ENCODE peak calls at places on chromosomes 1 and 21, in eight cellular contexts. One of them, this sample, is unnamed.

GRCh38 chr1:227192163-227192562 is 126.1 kb downstream of the CDC42BPA start:
- DNase-seq in effector CD8-positive, alpha-beta T cell: no peak
- DNase-seq in germinal center: no peak
- DNase-seq in mesothelial cell of epicardium: no peak
- DNase-seq in natural killer cell treated with Interleukin-12 subunit alpha and Interleukin-12 subunit beta and Interleukin-15 and Interleukin-18, amount 100 ng/mL, for 72 hours: no peak
- DNase-seq in endothelial cell: no peak
- DNase-seq in activated CD4-positive, alpha-beta T cell treated with anti-CD3 and anti-CD28 coated beads, Interleukin-2, amount 10 ng/mL, durations not matched to agents 24 days and 14 days: peak
- DNase-seq in NCI-H1092 treated with DMSO at 0.1 percent for 48 hours: no peak
- DNase-seq in this sample: no peak

GRCh38 chr21:35053356-35054096 is 4.4 kb upstream of the RUNX1 start:
- DNase-seq in mesothelial cell of epicardium: no peak
- DNase-seq in NCI-H1092 treated with DMSO at 0.1 percent for 48 hours: no peak
- DNase-seq in natural killer cell treated with Interleukin-12 subunit alpha and Interleukin-12 subunit beta and Interleukin-15 and Interleukin-18, amount 100 ng/mL, for 72 hours: no peak
- DNase-seq in effector CD8-positive, alpha-beta T cell: no peak
- DNase-seq in endothelial cell: no peak
- DNase-seq in germinal center: no peak
- DNase-seq in activated CD4-positive, alpha-beta T cell treated with anti-CD3 and anti-CD28 coated beads, Interleukin-2, amount 10 ng/mL, durations not matched to agents 24 days and 14 days: peak
- DNase-seq in this sample: no peak

GRCh38 chr1:97947751-97948150 is 26.9 kb upstream of the DPYD start:
- DNase-seq in mesothelial cell of epicardium: no peak
- DNase-seq in germinal center: no peak
- DNase-seq in activated CD4-positive, alpha-beta T cell treated with anti-CD3 and anti-CD28 coated beads, Interleukin-2, amount 10 ng/mL, durations not matched to agents 24 days and 14 days: no peak
- DNase-seq in NCI-H1092 treated with DMSO at 0.1 percent for 48 hours: no peak
- DNase-seq in endothelial cell: no peak
- DNase-seq in natural killer cell treated with Interleukin-12 subunit alpha and Interleukin-12 subunit beta and Interleukin-15 and Interleukin-18, amount 100 ng/mL, for 72 hours: no peak
- DNase-seq in effector CD8-positive, alpha-beta T cell: no peak
- DNase-seq in this sample: no peak

GRCh38 chr1:111656093-111657017 is 36.8 kb downstream of the RAP1A start:
- DNase-seq in activated CD4-positive, alpha-beta T cell treated with anti-CD3 and anti-CD28 coated beads, Interleukin-2, amount 10 ng/mL, durations not matched to agents 24 days and 14 days: peak
- DNase-seq in natural killer cell treated with Interleukin-12 subunit alpha and Interleukin-12 subunit beta and Interleukin-15 and Interleukin-18, amount 100 ng/mL, for 72 hours: no peak
- DNase-seq in germinal center: no peak
- DNase-seq in NCI-H1092 treated with DMSO at 0.1 percent for 48 hours: peak
- DNase-seq in endothelial cell: peak
- DNase-seq in effector CD8-positive, alpha-beta T cell: no peak
- DNase-seq in mesothelial cell of epicardium: no peak
- DNase-seq in this sample: no peak

GRCh38 chr1:25815208-25816111 is 4.3 kb upstream of the MTFR1L start:
- DNase-seq in germinal center: no peak
- DNase-seq in NCI-H1092 treated with DMSO at 0.1 percent for 48 hours: no peak
- DNase-seq in effector CD8-positive, alpha-beta T cell: no peak
- DNase-seq in endothelial cell: no peak
- DNase-seq in natural killer cell treated with Interleukin-12 subunit alpha and Interleukin-12 subunit beta and Interleukin-15 and Interleukin-18, amount 100 ng/mL, for 72 hours: no peak
- DNase-seq in mesothelial cell of epicardium: no peak
- DNase-seq in activated CD4-positive, alpha-beta T cell treated with anti-CD3 and anti-CD28 coated beads, Interleukin-2, amount 10 ng/mL, durations not matched to agents 24 days and 14 days: no peak
- DNase-seq in this sample: no peak

GRCh38 chr1:67791686-67792475 is 41.4 kb downstream of the GNG12 start:
- DNase-seq in natural killer cell treated with Interleukin-12 subunit alpha and Interleukin-12 subunit beta and Interleukin-15 and Interleukin-18, amount 100 ng/mL, for 72 hours: no peak
- DNase-seq in endothelial cell: no peak
- DNase-seq in effector CD8-positive, alpha-beta T cell: no peak
- DNase-seq in germinal center: no peak
- DNase-seq in mesothelial cell of epicardium: no peak
- DNase-seq in activated CD4-positive, alpha-beta T cell treated with anti-CD3 and anti-CD28 coated beads, Interleukin-2, amount 10 ng/mL, durations not matched to agents 24 days and 14 days: no peak
- DNase-seq in NCI-H1092 treated with DMSO at 0.1 percent for 48 hours: no peak
- DNase-seq in this sample: no peak

GRCh38 chr1:22264464-22265330 is 121.8 kb upstream of the WNT4 start:
- DNase-seq in activated CD4-positive, alpha-beta T cell treated with anti-CD3 and anti-CD28 coated beads, Interleukin-2, amount 10 ng/mL, durations not matched to agents 24 days and 14 days: no peak
- DNase-seq in mesothelial cell of epicardium: no peak
- DNase-seq in endothelial cell: no peak
- DNase-seq in natural killer cell treated with Interleukin-12 subunit alpha and Interleukin-12 subunit beta and Interleukin-15 and Interleukin-18, amount 100 ng/mL, for 72 hours: no peak
- DNase-seq in germinal center: no peak
- DNase-seq in NCI-H1092 treated with DMSO at 0.1 percent for 48 hours: no peak
- DNase-seq in effector CD8-positive, alpha-beta T cell: no peak
- DNase-seq in this sample: no peak

GRCh38 chr1:225961659-225962439 is 20.8 kb upstream of the LEFTY2 start:
- DNase-seq in effector CD8-positive, alpha-beta T cell: no peak
- DNase-seq in activated CD4-positive, alpha-beta T cell treated with anti-CD3 and anti-CD28 coated beads, Interleukin-2, amount 10 ng/mL, durations not matched to agents 24 days and 14 days: no peak
- DNase-seq in NCI-H1092 treated with DMSO at 0.1 percent for 48 hours: no peak
- DNase-seq in natural killer cell treated with Interleukin-12 subunit alpha and Interleukin-12 subunit beta and Interleukin-15 and Interleukin-18, amount 100 ng/mL, for 72 hours: no peak
- DNase-seq in endothelial cell: no peak
- DNase-seq in germinal center: no peak
- DNase-seq in mesothelial cell of epicardium: no peak
- DNase-seq in this sample: no peak

GRCh38 chr1:101071470-101071886 is 45.9 kb upstream of the DPH5 start:
- DNase-seq in mesothelial cell of epicardium: no peak
- DNase-seq in endothelial cell: no peak
- DNase-seq in effector CD8-positive, alpha-beta T cell: no peak
- DNase-seq in NCI-H1092 treated with DMSO at 0.1 percent for 48 hours: no peak
- DNase-seq in germinal center: no peak
- DNase-seq in natural killer cell treated with Interleukin-12 subunit alpha and Interleukin-12 subunit beta and Interleukin-15 and Interleukin-18, amount 100 ng/mL, for 72 hours: no peak
- DNase-seq in activated CD4-positive, alpha-beta T cell treated with anti-CD3 and anti-CD28 coated beads, Interleukin-2, amount 10 ng/mL, durations not matched to agents 24 days and 14 days: no peak
- DNase-seq in this sample: no peak

GRCh38 chr1:18597159-18598042 is 33.2 kb upstream of the PAX7 start:
- DNase-seq in NCI-H1092 treated with DMSO at 0.1 percent for 48 hours: peak
- DNase-seq in mesothelial cell of epicardium: peak
- DNase-seq in germinal center: peak
- DNase-seq in endothelial cell: peak
- DNase-seq in activated CD4-positive, alpha-beta T cell treated with anti-CD3 and anti-CD28 coated beads, Interleukin-2, amount 10 ng/mL, durations not matched to agents 24 days and 14 days: peak
- DNase-seq in effector CD8-positive, alpha-beta T cell: peak
- DNase-seq in natural killer cell treated with Interleukin-12 subunit alpha and Interleukin-12 subunit beta and Interleukin-15 and Interleukin-18, amount 100 ng/mL, for 72 hours: no peak
- DNase-seq in this sample: peak

GRCh38 chr1:118974641-118975040 is 13.5 kb downstream of the TBX15 start:
- DNase-seq in germinal center: no peak
- DNase-seq in endothelial cell: no peak
- DNase-seq in effector CD8-positive, alpha-beta T cell: no peak
- DNase-seq in activated CD4-positive, alpha-beta T cell treated with anti-CD3 and anti-CD28 coated beads, Interleukin-2, amount 10 ng/mL, durations not matched to agents 24 days and 14 days: no peak
- DNase-seq in NCI-H1092 treated with DMSO at 0.1 percent for 48 hours: no peak
- DNase-seq in natural killer cell treated with Interleukin-12 subunit alpha and Interleukin-12 subunit beta and Interleukin-15 and Interleukin-18, amount 100 ng/mL, for 72 hours: no peak
- DNase-seq in mesothelial cell of epicardium: no peak
- DNase-seq in this sample: no peak

GRCh38 chr1:198937231-198938031 is 298.6 kb downstream of the PTPRC start:
- DNase-seq in activated CD4-positive, alpha-beta T cell treated with anti-CD3 and anti-CD28 coated beads, Interleukin-2, amount 10 ng/mL, durations not matched to agents 24 days and 14 days: peak
- DNase-seq in NCI-H1092 treated with DMSO at 0.1 percent for 48 hours: peak
- DNase-seq in effector CD8-positive, alpha-beta T cell: peak
- DNase-seq in endothelial cell: peak
- DNase-seq in mesothelial cell of epicardium: no peak
- DNase-seq in germinal center: peak
- DNase-seq in natural killer cell treated with Interleukin-12 subunit alpha and Interleukin-12 subunit beta and Interleukin-15 and Interleukin-18, amount 100 ng/mL, for 72 hours: peak
- DNase-seq in this sample: no peak

GRCh38 chr1:173269490-173270230 is 62.5 kb upstream of the TNFSF4 start:
- DNase-seq in activated CD4-positive, alpha-beta T cell treated with anti-CD3 and anti-CD28 coated beads, Interleukin-2, amount 10 ng/mL, durations not matched to agents 24 days and 14 days: no peak
- DNase-seq in mesothelial cell of epicardium: no peak
- DNase-seq in effector CD8-positive, alpha-beta T cell: no peak
- DNase-seq in endothelial cell: no peak
- DNase-seq in natural killer cell treated with Interleukin-12 subunit alpha and Interleukin-12 subunit beta and Interleukin-15 and Interleukin-18, amount 100 ng/mL, for 72 hours: no peak
- DNase-seq in germinal center: no peak
- DNase-seq in NCI-H1092 treated with DMSO at 0.1 percent for 48 hours: no peak
- DNase-seq in this sample: no peak

GRCh38 chr1:154716614-154717372 is 108.8 kb upstream of the ADAR start:
- DNase-seq in activated CD4-positive, alpha-beta T cell treated with anti-CD3 and anti-CD28 coated beads, Interleukin-2, amount 10 ng/mL, durations not matched to agents 24 days and 14 days: no peak
- DNase-seq in germinal center: no peak
- DNase-seq in mesothelial cell of epicardium: no peak
- DNase-seq in endothelial cell: no peak
- DNase-seq in NCI-H1092 treated with DMSO at 0.1 percent for 48 hours: no peak
- DNase-seq in natural killer cell treated with Interleukin-12 subunit alpha and Interleukin-12 subunit beta and Interleukin-15 and Interleukin-18, amount 100 ng/mL, for 72 hours: no peak
- DNase-seq in effector CD8-positive, alpha-beta T cell: no peak
- DNase-seq in this sample: no peak

GRCh38 chr21:44510508-44511218 is 29.3 kb downstream of the KRTAP10-1 start:
- DNase-seq in NCI-H1092 treated with DMSO at 0.1 percent for 48 hours: peak
- DNase-seq in mesothelial cell of epicardium: peak
- DNase-seq in natural killer cell treated with Interleukin-12 subunit alpha and Interleukin-12 subunit beta and Interleukin-15 and Interleukin-18, amount 100 ng/mL, for 72 hours: peak
- DNase-seq in effector CD8-positive, alpha-beta T cell: peak
- DNase-seq in activated CD4-positive, alpha-beta T cell treated with anti-CD3 and anti-CD28 coated beads, Interleukin-2, amount 10 ng/mL, durations not matched to agents 24 days and 14 days: peak
- DNase-seq in endothelial cell: peak
- DNase-seq in germinal center: peak
- DNase-seq in this sample: peak

GRCh38 chr1:230515451-230516145 is 89.5 kb upstream of the PGBD5 start:
- DNase-seq in endothelial cell: no peak
- DNase-seq in effector CD8-positive, alpha-beta T cell: no peak
- DNase-seq in germinal center: no peak
- DNase-seq in mesothelial cell of epicardium: no peak
- DNase-seq in NCI-H1092 treated with DMSO at 0.1 percent for 48 hours: no peak
- DNase-seq in natural killer cell treated with Interleukin-12 subunit alpha and Interleukin-12 subunit beta and Interleukin-15 and Interleukin-18, amount 100 ng/mL, for 72 hours: no peak
- DNase-seq in activated CD4-positive, alpha-beta T cell treated with anti-CD3 and anti-CD28 coated beads, Interleukin-2, amount 10 ng/mL, durations not matched to agents 24 days and 14 days: no peak
- DNase-seq in this sample: no peak

GRCh38 chr1:59685666-59686065 is 129.1 kb upstream of the HOOK1 start:
- DNase-seq in NCI-H1092 treated with DMSO at 0.1 percent for 48 hours: peak
- DNase-seq in germinal center: no peak
- DNase-seq in activated CD4-positive, alpha-beta T cell treated with anti-CD3 and anti-CD28 coated beads, Interleukin-2, amount 10 ng/mL, durations not matched to agents 24 days and 14 days: no peak
- DNase-seq in natural killer cell treated with Interleukin-12 subunit alpha and Interleukin-12 subunit beta and Interleukin-15 and Interleukin-18, amount 100 ng/mL, for 72 hours: no peak
- DNase-seq in endothelial cell: no peak
- DNase-seq in mesothelial cell of epicardium: no peak
- DNase-seq in effector CD8-positive, alpha-beta T cell: no peak
- DNase-seq in this sample: no peak

GRCh38 chr1:61951731-61952585 is 209.7 kb downstream of the PATJ start:
- DNase-seq in endothelial cell: no peak
- DNase-seq in natural killer cell treated with Interleukin-12 subunit alpha and Interleukin-12 subunit beta and Interleukin-15 and Interleukin-18, amount 100 ng/mL, for 72 hours: no peak
- DNase-seq in germinal center: no peak
- DNase-seq in activated CD4-positive, alpha-beta T cell treated with anti-CD3 and anti-CD28 coated beads, Interleukin-2, amount 10 ng/mL, durations not matched to agents 24 days and 14 days: no peak
- DNase-seq in effector CD8-positive, alpha-beta T cell: no peak
- DNase-seq in NCI-H1092 treated with DMSO at 0.1 percent for 48 hours: no peak
- DNase-seq in mesothelial cell of epicardium: no peak
- DNase-seq in this sample: no peak

GRCh38 chr1:67162954-67163353 is 3.3 kb upstream of the IL23R start:
- DNase-seq in mesothelial cell of epicardium: no peak
- DNase-seq in NCI-H1092 treated with DMSO at 0.1 percent for 48 hours: no peak
- DNase-seq in effector CD8-positive, alpha-beta T cell: no peak
- DNase-seq in germinal center: no peak
- DNase-seq in activated CD4-positive, alpha-beta T cell treated with anti-CD3 and anti-CD28 coated beads, Interleukin-2, amount 10 ng/mL, durations not matched to agents 24 days and 14 days: peak
- DNase-seq in natural killer cell treated with Interleukin-12 subunit alpha and Interleukin-12 subunit beta and Interleukin-15 and Interleukin-18, amount 100 ng/mL, for 72 hours: peak
- DNase-seq in endothelial cell: no peak
- DNase-seq in this sample: no peak